ENCODE peak calls at places on chromosomes 1 and 21, in eight cellular contexts. H is ELR; E is K562; J is stimulated activated CD4-positive, alpha-beta T cell treated with anti-CD3 and anti-CD28 coated beads, Interleukin-12 subunit alpha, Interleukin-12 subunit beta, amount 100 ng/mL, for 4 hours; D is hippocampal formation; Q is SK-MEL-5; L is stimulated activated naive CD8-positive, alpha-beta T cell treated with anti-CD3 and anti-CD28 coated beads, Interleukin-15, Interleukin-2, amounts not matched to agents 100 U/mL and 50 U/mL, for 24 hours; C is coronary artery. X is an unnamed sample.
A peak's percentile ranks its signal among the peaks of the same experiment; 100 is the strongest.

GRCh38 chr1:2639607-2640521 is 7.0 kb upstream of the MMEL1 start:
- DNase-seq in E (no peak), L (no peak), Q (no peak), H (no peak), D (no peak), J (no peak), C (no peak), X (no peak)

GRCh38 chr1:20868263-20868662 is 81.2 kb upstream of the HP1BP3 start:
- DNase-seq in Q (no peak), D (no peak), E (no peak), C (no peak), J (no peak), L (no peak), H (no peak), X (no peak)

GRCh38 chr1:117879284-117879683 is 50.1 kb downstream of the GDAP2 start:
- DNase-seq in E (no peak), D (no peak), H (no peak), J (no peak), L (no peak), Q (no peak), C (no peak), X (no peak)

GRCh38 chr1:26021647-26022403 is at the start of gene EXTL1:
- DNase-seq in E (no peak), J (no peak), Q (peak; percentile 83), C (no peak), H (no peak), L (no peak), D (peak; percentile 18), X (no peak)

GRCh38 chr1:9825101-9826074 is 1.6 kb upstream of the CLSTN1 start:
- DNase-seq in Q (peak; percentile 41), E (peak; percentile 45), L (peak; percentile 42), C (no peak), J (peak; percentile 18), D (no peak), H (peak; percentile 79), X (peak; percentile 60)

GRCh38 chr1:205444931-205445652 is 10.8 kb downstream of the BLACAT1 start:
- DNase-seq in D (peak; percentile 50), E (no peak), J (no peak), H (no peak), C (peak; percentile 86), L (no peak), Q (no peak), X (no peak)

GRCh38 chr1:18716785-18717678 is 86.4 kb downstream of the PAX7 start:
- DNase-seq in J (no peak), L (no peak), H (no peak), Q (no peak), C (no peak), D (no peak), E (peak; percentile 46), X (no peak)

GRCh38 chr1:172670316-172670715 is 11.4 kb downstream of the FASLG start:
- DNase-seq in L (peak; percentile 55), J (no peak), Q (no peak), E (no peak), C (no peak), H (no peak), D (no peak), X (no peak)

GRCh38 chr1:89363196-89363595 is 663 bp upstream of the GBP6 start:
- DNase-seq in E (no peak), Q (no peak), H (peak; percentile 4), C (no peak), L (no peak), J (no peak), D (no peak), X (no peak)

GRCh38 chr21:31490471-31490870 is 146.4 kb upstream of the TIAM1 start:
- DNase-seq in Q (no peak), L (no peak), E (peak; percentile 79), D (no peak), H (no peak), J (no peak), C (no peak), X (no peak)

GRCh38 chr1:207863893-207864535 is 46.9 kb downstream of the CD34 start:
- DNase-seq in L (peak; percentile 49), E (no peak), D (no peak), J (peak; percentile 28), Q (no peak), H (no peak), C (peak; percentile 59), X (no peak)

GRCh38 chr21:24955275-24955961 is 651.9 kb downstream of the MRPL39 start:
- DNase-seq in L (no peak), C (no peak), E (no peak), H (no peak), Q (no peak), D (no peak), J (no peak), X (no peak)

GRCh38 chr1:170250531-170251276 is 104.9 kb downstream of the NTMT2 start:
- DNase-seq in E (no peak), Q (no peak), C (no peak), J (no peak), L (no peak), D (no peak), H (no peak), X (no peak)

GRCh38 chr1:180267211-180267561 is 37.1 kb downstream of the LHX4 start:
- DNase-seq in J (no peak), D (no peak), H (no peak), Q (no peak), E (no peak), C (peak; percentile 56), L (no peak), X (no peak)

GRCh38 chr1:203640117-203640516 is 13.5 kb downstream of the ATP2B4 start:
- DNase-seq in C (no peak), H (no peak), L (no peak), E (no peak), J (no peak), Q (no peak), D (no peak), X (no peak)

GRCh38 chr1:24695202-24695974 is 49.9 kb upstream of the CLIC4 start:
- DNase-seq in E (no peak), J (no peak), D (no peak), Q (no peak), C (no peak), H (no peak), L (no peak), X (no peak)

GRCh38 chr1:16112558-16113555 is 39.4 kb upstream of the FAM131C start:
- DNase-seq in Q (no peak), E (peak; percentile 60), L (no peak), H (no peak), D (no peak), J (no peak), C (no peak), X (peak; percentile 24)

GRCh38 chr1:77687519-77687906 is 5.1 kb upstream of the ZZZ3 start:
- DNase-seq in C (no peak), H (no peak), D (no peak), L (peak; percentile 28), J (no peak), E (no peak), Q (no peak), X (no peak)

GRCh38 chr1:66320231-66320630 is 213.7 kb upstream of the SGIP1 start:
- DNase-seq in C (no peak), D (no peak), J (no peak), H (no peak), L (no peak), Q (no peak), E (no peak), X (no peak)

GRCh38 chr1:238951809-238952208 is 434.6 kb upstream of the CHRM3 start:
- DNase-seq in L (peak; percentile 2), J (no peak), D (peak; percentile 5), Q (peak; percentile 71), H (peak; percentile 77), E (no peak), C (no peak), X (peak; percentile 3)

GRCh38 chr1:200771625-200772555 is 33.2 kb downstream of the CAMSAP2 start:
- DNase-seq in J (no peak), E (no peak), D (no peak), C (no peak), H (peak; percentile 29), L (no peak), Q (no peak), X (no peak)

GRCh38 chr1:238252033-238252802 is 361.5 kb upstream of the ZP4 start:
- DNase-seq in J (peak; percentile 5), L (peak; percentile 25), H (peak; percentile 72), E (peak; percentile 11), Q (peak; percentile 75), C (no peak), D (peak; percentile 19), X (peak; percentile 15)

GRCh38 chr1:6861075-6861724 is 75.9 kb downstream of the CAMTA1 start:
- DNase-seq in J (no peak), E (no peak), Q (no peak), C (no peak), D (no peak), L (no peak), H (no peak), X (no peak)

GRCh38 chr1:187622545-187622944 is 793.8 kb downstream of the PLA2G4A start:
- DNase-seq in E (no peak), J (no peak), C (no peak), Q (no peak), D (no peak), H (no peak), L (no peak), X (no peak)

GRCh38 chr1:46175243-46175642 is 356 bp downstream of the TSPAN1 start:
- DNase-seq in Q (no peak), H (no peak), J (no peak), L (no peak), D (no peak), C (no peak), E (no peak), X (no peak)

GRCh38 chr1:33093004-33093403 is 12.1 kb downstream of the AZIN2 start:
- DNase-seq in Q (peak; percentile 37), L (no peak), D (no peak), H (peak; percentile 42), E (peak; percentile 43), J (no peak), C (no peak), X (no peak)

GRCh38 chr1:9180077-9180819 is 51.3 kb upstream of the GPR157 start:
- DNase-seq in C (no peak), L (no peak), H (peak; percentile 92), Q (no peak), J (no peak), E (no peak), D (no peak), X (no peak)

GRCh38 chr1:22369294-22370189 is 82.1 kb upstream of the ZBTB40 start:
- DNase-seq in E (no peak), D (no peak), C (no peak), Q (no peak), J (no peak), H (no peak), L (no peak), X (no peak)

GRCh38 chr1:191498318-191498717 is 659.9 kb upstream of the RGS18 start:
- DNase-seq in H (peak; percentile 79), Q (no peak), D (no peak), C (no peak), L (no peak), J (no peak), E (peak; percentile 13), X (no peak)

X was measured in foreskin melanocyte.